ENCODE peak calls at places on chromosomes 3 and 15, in eight cellular contexts. G is HCT116; C is HEK293T; W is activated CD8-positive, alpha-beta memory T cell treated with anti-CD3 and anti-CD28 coated beads for 24 hours; J is stimulated activated CD4-positive, alpha-beta T cell treated with anti-CD3 and anti-CD28 coated beads, Interleukin-4, amount 100 ng/mL, for 48 hours; T is glutamatergic neuron; O is NCI-H2081; Y is anterior cingulate cortex. X is an unnamed sample.

GRCh38 chr3:72187131-72187530 is 402.2 kb upstream of the PROK2 start:
- DNase-seq in O (no peak), J (no peak), G (no peak), W (peak; percentile 32), T (no peak), C (no peak), Y (no peak), X (no peak)

GRCh38 chr3:69907554-69907953 is 92.0 kb upstream of the SAMMSON start:
- DNase-seq in C (no peak), O (no peak), G (no peak), J (no peak), T (no peak), Y (no peak), W (no peak), X (no peak)

GRCh38 chr3:122913539-122914100 is 113.9 kb downstream of the SEMA5B start:
- DNase-seq in Y (no peak), G (no peak), W (peak; percentile 40), J (no peak), O (no peak), C (no peak), T (no peak), X (no peak)

GRCh38 chr3:98780343-98780742 is 17.2 kb downstream of the ST3GAL6 start:
- DNase-seq in G (no peak), O (no peak), Y (no peak), C (no peak), T (no peak), J (no peak), W (no peak), X (no peak)

GRCh38 chr3:43448098-43448497 is 161.8 kb downstream of the SNRK start:
- DNase-seq in J (no peak), G (no peak), Y (no peak), O (no peak), W (no peak), T (no peak), C (no peak), X (no peak)

GRCh38 chr3:128993461-128994172 is at the start of gene CFAP92:
- DNase-seq in W (peak; percentile 95), C (peak; percentile 86), J (peak; percentile 88), G (peak; percentile 23), T (peak; percentile 91), O (peak; percentile 93), Y (peak; percentile 58), X (peak; percentile 76)

GRCh38 chr15:78033864-78034263 is 43.6 kb downstream of the TBC1D2B start:
- DNase-seq in T (no peak), O (peak; percentile 85), Y (no peak), J (no peak), C (no peak), G (no peak), W (peak; percentile 45), X (no peak)

GRCh38 chr3:151979914-151980313 is 106.5 kb downstream of the SUCNR1 start:
- DNase-seq in Y (no peak), W (no peak), G (no peak), C (no peak), J (no peak), T (no peak), O (no peak), X (no peak)

GRCh38 chr15:92832992-92833438 is 67.1 kb upstream of the CHD2 start:
- DNase-seq in O (no peak), C (no peak), W (no peak), Y (no peak), T (no peak), J (no peak), G (no peak), X (no peak)

GRCh38 chr15:44726568-44727461 is 9.5 kb upstream of the TRIM69 start:
- DNase-seq in G (peak; percentile 52), J (no peak), W (peak; percentile 79), Y (no peak), C (no peak), O (peak; percentile 20), T (no peak), X (no peak)

GRCh38 chr3:12218161-12218560 is 59.4 kb upstream of the TIMP4 start:
- DNase-seq in C (no peak), O (no peak), J (no peak), Y (no peak), G (no peak), T (no peak), W (no peak), X (no peak)

GRCh38 chr15:44208956-44209355 is 13.9 kb upstream of the FRMD5 start:
- DNase-seq in W (no peak), C (no peak), G (no peak), T (no peak), Y (no peak), J (no peak), O (no peak), X (no peak)

GRCh38 chr3:34725774-34726173 is 913.6 kb upstream of the ARPP21 start:
- DNase-seq in C (no peak), W (no peak), J (no peak), T (no peak), O (no peak), Y (no peak), G (no peak), X (no peak)

GRCh38 chr3:183490653-183491052 is 62.2 kb upstream of the MCF2L2 start:
- DNase-seq in J (no peak), W (peak; percentile 19), O (peak; percentile 89), T (no peak), Y (no peak), C (no peak), G (no peak), X (no peak)

GRCh38 chr3:156892701-156893100 is 66.5 kb downstream of the LEKR1 start:
- DNase-seq in W (no peak), O (no peak), Y (no peak), C (no peak), J (no peak), G (peak; percentile 7), T (no peak), X (no peak)

GRCh38 chr3:133037440-133037839 is 751 bp upstream of the TMEM108 start:
- DNase-seq in W (no peak), O (peak; percentile 46), C (no peak), Y (peak; percentile 22), T (no peak), G (no peak), J (no peak), X (no peak)

GRCh38 chr3:57729339-57730039 is 26.6 kb upstream of the SLMAP start:
- DNase-seq in W (no peak), O (no peak), T (no peak), J (no peak), Y (no peak), G (no peak), C (no peak), X (no peak)

GRCh38 chr3:11735638-11736037 is 91.9 kb upstream of the VGLL4 start:
- DNase-seq in J (no peak), G (no peak), O (no peak), C (no peak), Y (no peak), W (no peak), T (no peak), X (no peak)

GRCh38 chr3:78725703-78726246 is 1042.0 kb downstream of the ROBO1 start:
- DNase-seq in W (no peak), Y (no peak), G (no peak), C (no peak), T (no peak), O (peak; percentile 28), J (no peak), X (no peak)

GRCh38 chr3:188881954-188882641 is 289.7 kb upstream of the TPRG1 start:
- DNase-seq in C (no peak), O (no peak), T (no peak), W (no peak), J (no peak), Y (no peak), G (peak; percentile 79), X (peak; percentile 12)

GRCh38 chr15:39495871-39496459 is 84.9 kb upstream of the THBS1 start:
- DNase-seq in Y (no peak), T (no peak), C (no peak), W (no peak), O (no peak), G (no peak), J (no peak), X (no peak)

GRCh38 chr3:33001889-33002288 is 50.4 kb downstream of the CCR4 start:
- DNase-seq in G (no peak), O (no peak), T (no peak), J (no peak), W (peak; percentile 53), Y (no peak), C (no peak), X (no peak)